ENCODE peak calls at places on chromosomes 11 and 22, in six cellular contexts. K is HepG2, D is K562, H is endothelial cell of umbilical vein, F is GM12878, T is A549. N is an unnamed sample.

GRCh38 chr22:19812910-19813309 is 41.8 kb downstream of the GNB1L start:
- DNase-seq in K (no peak), H (no peak), F (no peak), T (no peak), D (no peak), N (no peak)

GRCh38 chr22:26592368-26593015 is 2.6 kb upstream of the TPST2 start:
- DNase-seq in H (no peak), T (no peak), F (peak), D (no peak), K (no peak), N (peak)

GRCh38 chr11:76629133-76629852 is 41.3 kb downstream of the LRRC32 start:
- DNase-seq in T (no peak), H (peak), K (no peak), F (peak), D (no peak), N (peak)

GRCh38 chr22:19291218-19291579 is 320 bp downstream of the CLTCL1 start:
- DNase-seq in D (peak), K (no peak), T (no peak), F (no peak), H (no peak), N (peak)

GRCh38 chr22:17513612-17514011 is 49.7 kb upstream of the SLC25A18 start:
- DNase-seq in F (no peak), D (no peak), K (no peak), H (no peak), T (no peak), N (no peak)

GRCh38 chr11:123570939-123571590 is 83.4 kb downstream of the SCN3B start:
- DNase-seq in H (no peak), K (no peak), T (no peak), F (no peak), D (no peak), N (peak)

GRCh38 chr22:43197271-43197941 is 10.5 kb upstream of the TTLL12 start:
- DNase-seq in K (no peak), T (no peak), F (no peak), D (no peak), H (no peak), N (no peak)

GRCh38 chr11:129302386-129303101 is 73.1 kb upstream of the BARX2 start:
- DNase-seq in K (no peak), D (no peak), T (no peak), F (no peak), H (no peak), N (no peak)

GRCh38 chr11:117256573-117256972 is 24.1 kb downstream of the RNF214 start:
- DNase-seq in H (no peak), D (no peak), F (no peak), K (no peak), T (no peak), N (no peak)

GRCh38 chr11:44032304-44033085 is 15.3 kb upstream of the ACCSL start:
- DNase-seq in K (no peak), D (no peak), H (no peak), F (no peak), T (no peak), N (no peak)

GRCh38 chr22:35674335-35674734 is 26.1 kb downstream of the APOL6 start:
- DNase-seq in D (no peak), F (no peak), H (no peak), K (no peak), T (no peak), N (no peak)

GRCh38 chr11:19924321-19925115 is 211.9 kb downstream of the NAV2 start:
- DNase-seq in F (no peak), H (no peak), T (no peak), D (no peak), K (no peak), N (no peak)

GRCh38 chr11:75426720-75427086 is 6.3 kb downstream of the KLHL35 start:
- DNase-seq in K (no peak), H (no peak), D (no peak), T (no peak), F (no peak), N (no peak)

GRCh38 chr22:28395920-28396447 is 283.7 kb downstream of the TTC28 start:
- DNase-seq in D (peak), T (no peak), K (peak), H (peak), F (no peak), N (no peak)

GRCh38 chr11:10654211-10655150 is 39.1 kb downstream of the IRAG1 start:
- DNase-seq in K (peak), H (peak), D (peak), T (peak), F (peak), N (peak)

GRCh38 chr22:41935015-41935908 is 8.7 kb upstream of the TNFRSF13C start:
- DNase-seq in H (no peak), D (no peak), K (no peak), F (no peak), T (no peak), N (no peak)

GRCh38 chr11:200224-201003 is 6.8 kb downstream of the BET1L start:
- DNase-seq in H (no peak), D (no peak), F (no peak), T (no peak), K (no peak), N (no peak)

GRCh38 chr22:45460288-45461109 is 42.2 kb upstream of the FBLN1 start:
- DNase-seq in T (no peak), H (no peak), D (no peak), K (no peak), F (no peak), N (no peak)

GRCh38 chr11:19995131-19995530 is 165.1 kb downstream of the DBX1 start:
- DNase-seq in F (no peak), H (peak), K (peak), D (peak), T (peak), N (no peak)

GRCh38 chr11:134409552-134410429 is 2.3 kb downstream of the B3GAT1 start:
- DNase-seq in F (no peak), T (no peak), D (no peak), H (no peak), K (no peak), N (no peak)

GRCh38 chr11:26420331-26420730 is 88.4 kb downstream of the ANO3 start:
- DNase-seq in H (no peak), F (no peak), T (no peak), K (no peak), D (no peak), N (no peak)

GRCh38 chr11:125903753-125904659 is at the start of gene DDX25:
- DNase-seq in D (no peak), K (no peak), T (no peak), H (no peak), F (no peak), N (no peak)

GRCh38 chr22:44211256-44211945 is 30.7 kb downstream of the PARVG start:
- DNase-seq in D (no peak), T (no peak), K (no peak), F (no peak), H (no peak), N (no peak)

GRCh38 chr22:37545703-37546435 is 14.4 kb upstream of the CDC42EP1 start:
- DNase-seq in F (no peak), H (peak), T (peak), K (peak), D (no peak), N (no peak)

GRCh38 chr11:133579165-133580031 is 47.1 kb upstream of the OPCML start:
- DNase-seq in T (no peak), H (no peak), F (no peak), K (no peak), D (no peak), N (no peak)

GRCh38 chr11:19432370-19433163 is 191.8 kb upstream of the E2F8 start:
- DNase-seq in D (no peak), F (peak), H (no peak), K (no peak), T (no peak), N (peak)

GRCh38 chr11:110777765-110778164 is 65.5 kb upstream of the ARHGAP20 start:
- DNase-seq in H (peak), K (no peak), T (no peak), D (no peak), F (peak), N (peak)

DNA sequence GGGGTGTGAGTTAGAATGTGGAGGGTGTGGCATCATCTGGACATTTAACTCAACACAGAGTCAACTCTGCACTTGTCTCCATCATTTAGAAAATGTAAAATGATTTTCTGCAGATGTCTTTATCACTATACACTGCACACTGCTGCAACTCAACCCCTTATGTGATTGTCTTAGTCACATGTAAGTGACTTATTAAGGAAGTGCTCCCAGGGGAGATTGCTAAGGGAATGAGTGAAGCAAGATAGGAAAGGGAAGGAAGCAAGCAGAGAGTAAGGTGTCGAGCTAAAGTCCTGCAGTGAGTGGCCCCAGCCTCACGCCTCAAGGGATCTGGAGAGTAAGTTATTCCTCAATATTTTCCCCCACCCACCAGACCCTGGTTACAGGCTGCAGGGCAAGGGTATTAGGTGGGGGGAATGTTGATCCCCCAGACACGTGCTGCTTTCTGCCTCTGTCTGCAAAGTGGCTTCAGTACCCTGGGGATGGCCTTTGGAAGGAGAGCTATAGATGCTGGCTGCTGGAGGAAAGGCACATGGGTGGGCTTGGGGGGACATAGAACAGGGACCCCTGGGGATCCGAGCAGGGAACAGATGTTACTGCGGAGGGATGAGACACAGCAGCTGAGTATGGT is 7.2 kb upstream of the CBX6 start:
- DNase-seq in K (no peak), F (no peak), T (no peak), H (no peak), D (no peak), N (peak)
- TF ChIP-seq MYC in K (no peak), F (no peak), T (no peak), H (no peak), D (no peak), N (no peak)

DNA sequence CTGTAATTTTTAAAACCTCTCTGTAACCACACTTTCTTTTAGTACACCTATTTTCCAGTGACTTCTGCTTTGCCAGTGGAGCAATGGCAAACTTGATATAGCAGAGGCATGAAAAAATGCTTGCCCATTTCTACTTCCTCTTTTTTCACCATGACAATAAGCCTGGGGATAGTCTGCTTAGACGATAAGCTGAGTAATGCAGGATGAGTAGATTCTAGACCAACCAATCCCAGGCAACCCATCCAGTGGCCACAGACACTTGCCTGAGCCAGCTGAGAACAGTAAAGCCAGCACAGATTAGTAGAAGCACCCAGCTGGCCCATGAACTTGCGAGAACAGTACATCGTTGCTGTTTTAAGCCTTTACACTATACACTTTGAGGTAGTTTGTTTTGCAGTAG is 37.5 kb downstream of the DDI1 start:
- DNase-seq in F (peak), H (no peak), D (no peak), K (no peak), T (peak), N (peak)
- TF ChIP-seq MYC in F (no peak), H (no peak), D (no peak), K (no peak), T (no peak), N (no peak)

GRCh38 chr22:40627612-40628011 is 8.9 kb downstream of the MRTFA start:
- DNase-seq in T (no peak), D (no peak), F (no peak), K (no peak), H (no peak), N (no peak)

GRCh38 chr22:40624770-40625169 is 11.7 kb downstream of the MRTFA start:
- DNase-seq in H (no peak), K (no peak), F (no peak), D (no peak), T (no peak), N (no peak)

GRCh38 chr22:40631925-40632324 is 4.6 kb downstream of the MRTFA start:
- DNase-seq in F (no peak), H (no peak), K (no peak), D (no peak), T (no peak), N (no peak)

GRCh38 chr22:40626826-40627225 is 9.7 kb downstream of the MRTFA start:
- DNase-seq in K (no peak), F (no peak), H (no peak), T (no peak), D (no peak), N (no peak)

GRCh38 chr22:40628354-40629042 is 8.0 kb downstream of the MRTFA start:
- DNase-seq in D (no peak), K (no peak), F (peak), H (no peak), T (no peak), N (peak)
- TF ChIP-seq MYC in D (no peak), K (no peak), F (no peak), H (no peak), T (no peak), N (no peak)

GRCh38 chr11:58573451-58574104 is 2.1 kb downstream of the LPXN start:
- DNase-seq in D (no peak), T (peak), H (peak), F (no peak), K (no peak), N (peak)
- TF ChIP-seq MYC in D (no peak), T (no peak), H (no peak), F (no peak), K (no peak), N (peak)

GRCh38 chr11:113596658-113597057 is 109.5 kb downstream of the TMPRSS5 start:
- DNase-seq in T (no peak), K (no peak), H (no peak), D (no peak), F (no peak), N (no peak)

GRCh38 chr11:113591122-113591521 is 115.0 kb downstream of the TMPRSS5 start:
- DNase-seq in D (no peak), T (no peak), F (no peak), H (no peak), K (no peak), N (no peak)

GRCh38 chr11:113595810-113596594 is 110.1 kb downstream of the TMPRSS5 start:
- DNase-seq in D (no peak), F (no peak), T (no peak), H (no peak), K (no peak), N (no peak)

DNA sequence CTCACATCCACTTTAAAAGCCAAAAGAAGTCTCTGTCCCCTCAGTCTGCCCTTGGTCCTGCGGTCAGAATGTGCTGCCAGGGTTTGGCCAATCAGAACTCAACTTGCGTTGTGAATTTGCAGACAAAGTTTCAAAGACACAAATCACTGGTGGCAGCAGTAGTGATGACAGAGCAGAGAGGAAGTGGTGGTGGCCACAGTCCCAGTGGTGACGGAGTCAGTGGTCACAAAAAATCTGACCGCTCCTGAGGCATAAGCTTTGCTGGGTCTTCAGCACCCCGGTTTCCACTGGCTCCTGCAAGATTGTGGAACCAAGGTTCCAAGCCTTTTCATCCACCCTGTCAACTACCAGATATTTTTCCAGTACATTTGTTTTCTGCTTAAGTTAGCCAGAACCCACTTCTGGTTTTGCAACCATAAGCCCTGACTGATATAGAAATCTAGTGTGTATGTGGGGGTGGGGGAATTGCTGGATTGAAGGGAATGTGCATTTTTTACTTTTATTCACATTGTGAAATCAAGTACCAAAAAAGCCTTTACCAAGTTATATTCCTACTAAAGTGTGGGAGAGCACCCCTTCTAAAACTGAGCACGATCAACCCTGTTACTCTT is 112.3 kb downstream of the TMPRSS5 start:
- DNase-seq in D (peak), F (peak), K (no peak), T (no peak), H (no peak), N (peak)
- TF ChIP-seq MYC in D (no peak), F (no peak), K (no peak), T (no peak), H (no peak), N (no peak)